ENCODE peak calls at places on chromosomes 7 and 10, in ten cellular contexts. One of them, this sample, is unnamed.

GRCh38 chr7:19106308-19107141 is 10.9 kb downstream of the TWIST1 start:
- DNase-seq in gastrocnemius medialis: no peak
- DNase-seq in GM13977: no peak
- DNase-seq in endothelial cell: peak
- DNase-seq in activated CD8-positive, alpha-beta memory T cell treated with anti-CD3 and anti-CD28 coated beads for 4 hours: no peak
- DNase-seq in T-helper 9 cell: no peak
- DNase-seq in activated CD4-positive, alpha-beta T cell treated with anti-CD3 and anti-CD28 coated beads for 24 hours: no peak
- DNase-seq in GM12891: no peak
- DNase-seq in dorsolateral prefrontal cortex: no peak
- DNase-seq in T-helper 2 cell: no peak
- DNase-seq in this sample: peak

GRCh38 chr7:140197218-140197890 is 20.6 kb upstream of the KDM7A start:
- DNase-seq in T-helper 9 cell: no peak
- DNase-seq in T-helper 2 cell: no peak
- DNase-seq in activated CD8-positive, alpha-beta memory T cell treated with anti-CD3 and anti-CD28 coated beads for 4 hours: no peak
- DNase-seq in dorsolateral prefrontal cortex: no peak
- DNase-seq in GM13977: no peak
- DNase-seq in activated CD4-positive, alpha-beta T cell treated with anti-CD3 and anti-CD28 coated beads for 24 hours: no peak
- DNase-seq in gastrocnemius medialis: no peak
- DNase-seq in endothelial cell: no peak
- DNase-seq in GM12891: no peak
- DNase-seq in this sample: no peak

GRCh38 chr10:133245439-133246235 is 8.0 kb downstream of the VENTX start:
- DNase-seq in endothelial cell: no peak
- DNase-seq in activated CD8-positive, alpha-beta memory T cell treated with anti-CD3 and anti-CD28 coated beads for 4 hours: no peak
- DNase-seq in GM12891: no peak
- DNase-seq in T-helper 9 cell: no peak
- DNase-seq in T-helper 2 cell: no peak
- DNase-seq in activated CD4-positive, alpha-beta T cell treated with anti-CD3 and anti-CD28 coated beads for 24 hours: no peak
- DNase-seq in GM13977: no peak
- DNase-seq in gastrocnemius medialis: no peak
- DNase-seq in dorsolateral prefrontal cortex: no peak
- DNase-seq in this sample: peak

GRCh38 chr7:141686670-141687069 is 15.3 kb downstream of the DENND11 start:
- DNase-seq in endothelial cell: no peak
- DNase-seq in activated CD4-positive, alpha-beta T cell treated with anti-CD3 and anti-CD28 coated beads for 24 hours: no peak
- DNase-seq in T-helper 9 cell: no peak
- DNase-seq in T-helper 2 cell: no peak
- DNase-seq in GM12891: no peak
- DNase-seq in gastrocnemius medialis: no peak
- DNase-seq in activated CD8-positive, alpha-beta memory T cell treated with anti-CD3 and anti-CD28 coated beads for 4 hours: no peak
- DNase-seq in GM13977: no peak
- DNase-seq in dorsolateral prefrontal cortex: no peak
- DNase-seq in this sample: no peak

GRCh38 chr10:33330543-33331019 is 3.9 kb downstream of the NRP1 start:
- DNase-seq in GM12891: peak
- DNase-seq in endothelial cell: peak
- DNase-seq in gastrocnemius medialis: peak
- DNase-seq in T-helper 2 cell: peak
- DNase-seq in dorsolateral prefrontal cortex: peak
- DNase-seq in GM13977: peak
- DNase-seq in T-helper 9 cell: peak
- DNase-seq in activated CD8-positive, alpha-beta memory T cell treated with anti-CD3 and anti-CD28 coated beads for 4 hours: peak
- DNase-seq in activated CD4-positive, alpha-beta T cell treated with anti-CD3 and anti-CD28 coated beads for 24 hours: peak
- DNase-seq in this sample: peak

GRCh38 chr10:110354322-110354766 is 49.6 kb upstream of the SMNDC1 start:
- DNase-seq in activated CD4-positive, alpha-beta T cell treated with anti-CD3 and anti-CD28 coated beads for 24 hours: peak
- DNase-seq in GM12891: no peak
- DNase-seq in T-helper 9 cell: peak
- DNase-seq in activated CD8-positive, alpha-beta memory T cell treated with anti-CD3 and anti-CD28 coated beads for 4 hours: peak
- DNase-seq in GM13977: peak
- DNase-seq in dorsolateral prefrontal cortex: peak
- DNase-seq in T-helper 2 cell: peak
- DNase-seq in gastrocnemius medialis: peak
- DNase-seq in endothelial cell: peak
- DNase-seq in this sample: peak

GRCh38 chr10:23200997-23201652 is 9.0 kb downstream of the PTF1A start:
- DNase-seq in GM13977: no peak
- DNase-seq in GM12891: no peak
- DNase-seq in activated CD4-positive, alpha-beta T cell treated with anti-CD3 and anti-CD28 coated beads for 24 hours: no peak
- DNase-seq in activated CD8-positive, alpha-beta memory T cell treated with anti-CD3 and anti-CD28 coated beads for 4 hours: no peak
- DNase-seq in gastrocnemius medialis: no peak
- DNase-seq in T-helper 9 cell: no peak
- DNase-seq in endothelial cell: no peak
- DNase-seq in T-helper 2 cell: no peak
- DNase-seq in dorsolateral prefrontal cortex: no peak
- DNase-seq in this sample: no peak

GRCh38 chr7:137703291-137704010 is 143.3 kb downstream of the DGKI start:
- DNase-seq in GM13977: no peak
- DNase-seq in activated CD4-positive, alpha-beta T cell treated with anti-CD3 and anti-CD28 coated beads for 24 hours: no peak
- DNase-seq in activated CD8-positive, alpha-beta memory T cell treated with anti-CD3 and anti-CD28 coated beads for 4 hours: no peak
- DNase-seq in endothelial cell: no peak
- DNase-seq in gastrocnemius medialis: no peak
- DNase-seq in GM12891: no peak
- DNase-seq in T-helper 2 cell: no peak
- DNase-seq in dorsolateral prefrontal cortex: no peak
- DNase-seq in T-helper 9 cell: no peak
- DNase-seq in this sample: no peak

GRCh38 chr10:44051091-44051490 is 333.8 kb downstream of the CXCL12 start:
- DNase-seq in T-helper 2 cell: no peak
- DNase-seq in GM13977: no peak
- DNase-seq in gastrocnemius medialis: no peak
- DNase-seq in GM12891: no peak
- DNase-seq in dorsolateral prefrontal cortex: no peak
- DNase-seq in T-helper 9 cell: no peak
- DNase-seq in activated CD4-positive, alpha-beta T cell treated with anti-CD3 and anti-CD28 coated beads for 24 hours: no peak
- DNase-seq in endothelial cell: no peak
- DNase-seq in activated CD8-positive, alpha-beta memory T cell treated with anti-CD3 and anti-CD28 coated beads for 4 hours: no peak
- DNase-seq in this sample: no peak

GRCh38 chr7:116075351-116076145 is 45.0 kb upstream of the TFEC start:
- DNase-seq in gastrocnemius medialis: no peak
- DNase-seq in T-helper 9 cell: no peak
- DNase-seq in activated CD8-positive, alpha-beta memory T cell treated with anti-CD3 and anti-CD28 coated beads for 4 hours: no peak
- DNase-seq in activated CD4-positive, alpha-beta T cell treated with anti-CD3 and anti-CD28 coated beads for 24 hours: no peak
- DNase-seq in dorsolateral prefrontal cortex: no peak
- DNase-seq in T-helper 2 cell: no peak
- DNase-seq in GM13977: no peak
- DNase-seq in endothelial cell: no peak
- DNase-seq in GM12891: no peak
- DNase-seq in this sample: peak

GRCh38 chr10:69965086-69965485 is 87.6 kb upstream of the MACROH2A2 start:
- DNase-seq in GM13977: no peak
- DNase-seq in activated CD4-positive, alpha-beta T cell treated with anti-CD3 and anti-CD28 coated beads for 24 hours: no peak
- DNase-seq in T-helper 2 cell: no peak
- DNase-seq in gastrocnemius medialis: no peak
- DNase-seq in T-helper 9 cell: no peak
- DNase-seq in dorsolateral prefrontal cortex: peak
- DNase-seq in GM12891: no peak
- DNase-seq in activated CD8-positive, alpha-beta memory T cell treated with anti-CD3 and anti-CD28 coated beads for 4 hours: no peak
- DNase-seq in endothelial cell: no peak
- DNase-seq in this sample: peak

GRCh38 chr7:20220824-20221547 is 3.8 kb upstream of the MACC1 start:
- DNase-seq in dorsolateral prefrontal cortex: no peak
- DNase-seq in activated CD8-positive, alpha-beta memory T cell treated with anti-CD3 and anti-CD28 coated beads for 4 hours: no peak
- DNase-seq in gastrocnemius medialis: no peak
- DNase-seq in endothelial cell: no peak
- DNase-seq in GM13977: no peak
- DNase-seq in activated CD4-positive, alpha-beta T cell treated with anti-CD3 and anti-CD28 coated beads for 24 hours: no peak
- DNase-seq in T-helper 9 cell: no peak
- DNase-seq in T-helper 2 cell: no peak
- DNase-seq in GM12891: no peak
- DNase-seq in this sample: no peak

GRCh38 chr7:81769891-81770818 is at the start of gene HGF:
- DNase-seq in gastrocnemius medialis: peak
- DNase-seq in dorsolateral prefrontal cortex: no peak
- DNase-seq in GM12891: no peak
- DNase-seq in activated CD4-positive, alpha-beta T cell treated with anti-CD3 and anti-CD28 coated beads for 24 hours: no peak
- DNase-seq in activated CD8-positive, alpha-beta memory T cell treated with anti-CD3 and anti-CD28 coated beads for 4 hours: no peak
- DNase-seq in endothelial cell: no peak
- DNase-seq in GM13977: no peak
- DNase-seq in T-helper 9 cell: no peak
- DNase-seq in T-helper 2 cell: no peak
- DNase-seq in this sample: no peak

GRCh38 chr7:130990178-130990832 is 256.3 kb upstream of the KLF14 start:
- DNase-seq in activated CD4-positive, alpha-beta T cell treated with anti-CD3 and anti-CD28 coated beads for 24 hours: no peak
- DNase-seq in GM12891: no peak
- DNase-seq in T-helper 9 cell: no peak
- DNase-seq in GM13977: no peak
- DNase-seq in activated CD8-positive, alpha-beta memory T cell treated with anti-CD3 and anti-CD28 coated beads for 4 hours: no peak
- DNase-seq in dorsolateral prefrontal cortex: no peak
- DNase-seq in gastrocnemius medialis: no peak
- DNase-seq in endothelial cell: no peak
- DNase-seq in T-helper 2 cell: no peak
- DNase-seq in this sample: no peak

GRCh38 chr7:95781967-95782586 is 9.7 kb downstream of the DYNC1I1 start:
- DNase-seq in activated CD8-positive, alpha-beta memory T cell treated with anti-CD3 and anti-CD28 coated beads for 4 hours: no peak
- DNase-seq in GM12891: no peak
- DNase-seq in activated CD4-positive, alpha-beta T cell treated with anti-CD3 and anti-CD28 coated beads for 24 hours: no peak
- DNase-seq in dorsolateral prefrontal cortex: no peak
- DNase-seq in gastrocnemius medialis: no peak
- DNase-seq in T-helper 2 cell: no peak
- DNase-seq in T-helper 9 cell: no peak
- DNase-seq in endothelial cell: no peak
- DNase-seq in GM13977: no peak
- DNase-seq in this sample: no peak

GRCh38 chr10:63414481-63415260 is 51.1 kb downstream of the JMJD1C start:
- DNase-seq in gastrocnemius medialis: no peak
- DNase-seq in dorsolateral prefrontal cortex: no peak
- DNase-seq in activated CD8-positive, alpha-beta memory T cell treated with anti-CD3 and anti-CD28 coated beads for 4 hours: no peak
- DNase-seq in T-helper 9 cell: no peak
- DNase-seq in GM12891: no peak
- DNase-seq in activated CD4-positive, alpha-beta T cell treated with anti-CD3 and anti-CD28 coated beads for 24 hours: no peak
- DNase-seq in GM13977: no peak
- DNase-seq in T-helper 2 cell: no peak
- DNase-seq in endothelial cell: no peak
- DNase-seq in this sample: no peak

GRCh38 chr7:7710469-7710868 is 7.9 kb downstream of the RPA3 start:
- DNase-seq in activated CD4-positive, alpha-beta T cell treated with anti-CD3 and anti-CD28 coated beads for 24 hours: no peak
- DNase-seq in activated CD8-positive, alpha-beta memory T cell treated with anti-CD3 and anti-CD28 coated beads for 4 hours: no peak
- DNase-seq in T-helper 2 cell: no peak
- DNase-seq in gastrocnemius medialis: no peak
- DNase-seq in GM12891: no peak
- DNase-seq in endothelial cell: no peak
- DNase-seq in dorsolateral prefrontal cortex: no peak
- DNase-seq in GM13977: no peak
- DNase-seq in T-helper 9 cell: no peak
- DNase-seq in this sample: no peak

GRCh38 chr7:96952974-96953391 is 52.4 kb upstream of the DLX6 start:
- DNase-seq in GM12891: no peak
- DNase-seq in activated CD4-positive, alpha-beta T cell treated with anti-CD3 and anti-CD28 coated beads for 24 hours: no peak
- DNase-seq in T-helper 2 cell: no peak
- DNase-seq in dorsolateral prefrontal cortex: no peak
- DNase-seq in gastrocnemius medialis: no peak
- DNase-seq in endothelial cell: no peak
- DNase-seq in activated CD8-positive, alpha-beta memory T cell treated with anti-CD3 and anti-CD28 coated beads for 4 hours: no peak
- DNase-seq in T-helper 9 cell: no peak
- DNase-seq in GM13977: no peak
- DNase-seq in this sample: no peak

GRCh38 chr7:12888727-12889126 is 201.3 kb downstream of the ARL4A start:
- DNase-seq in T-helper 2 cell: no peak
- DNase-seq in GM12891: no peak
- DNase-seq in activated CD4-positive, alpha-beta T cell treated with anti-CD3 and anti-CD28 coated beads for 24 hours: no peak
- DNase-seq in T-helper 9 cell: no peak
- DNase-seq in endothelial cell: no peak
- DNase-seq in activated CD8-positive, alpha-beta memory T cell treated with anti-CD3 and anti-CD28 coated beads for 4 hours: no peak
- DNase-seq in dorsolateral prefrontal cortex: no peak
- DNase-seq in gastrocnemius medialis: no peak
- DNase-seq in GM13977: no peak
- DNase-seq in this sample: no peak

GRCh38 chr7:30142710-30143109 is 7.9 kb downstream of the MTURN start:
- DNase-seq in GM13977: no peak
- DNase-seq in activated CD4-positive, alpha-beta T cell treated with anti-CD3 and anti-CD28 coated beads for 24 hours: no peak
- DNase-seq in endothelial cell: no peak
- DNase-seq in T-helper 2 cell: no peak
- DNase-seq in T-helper 9 cell: no peak
- DNase-seq in activated CD8-positive, alpha-beta memory T cell treated with anti-CD3 and anti-CD28 coated beads for 4 hours: no peak
- DNase-seq in GM12891: no peak
- DNase-seq in gastrocnemius medialis: peak
- DNase-seq in dorsolateral prefrontal cortex: no peak
- DNase-seq in this sample: no peak

GRCh38 chr7:93036807-93037206 is 81.0 kb downstream of the SAMD9 start:
- DNase-seq in gastrocnemius medialis: no peak
- DNase-seq in T-helper 9 cell: no peak
- DNase-seq in activated CD4-positive, alpha-beta T cell treated with anti-CD3 and anti-CD28 coated beads for 24 hours: peak
- DNase-seq in dorsolateral prefrontal cortex: no peak
- DNase-seq in T-helper 2 cell: no peak
- DNase-seq in endothelial cell: no peak
- DNase-seq in GM12891: peak
- DNase-seq in activated CD8-positive, alpha-beta memory T cell treated with anti-CD3 and anti-CD28 coated beads for 4 hours: no peak
- DNase-seq in GM13977: peak
- DNase-seq in this sample: no peak

GRCh38 chr10:97119058-97119832 is 66.5 kb downstream of the SLIT1 start:
- DNase-seq in activated CD4-positive, alpha-beta T cell treated with anti-CD3 and anti-CD28 coated beads for 24 hours: no peak
- DNase-seq in GM12891: no peak
- DNase-seq in dorsolateral prefrontal cortex: no peak
- DNase-seq in gastrocnemius medialis: no peak
- DNase-seq in endothelial cell: no peak
- DNase-seq in GM13977: no peak
- DNase-seq in T-helper 2 cell: no peak
- DNase-seq in T-helper 9 cell: no peak
- DNase-seq in activated CD8-positive, alpha-beta memory T cell treated with anti-CD3 and anti-CD28 coated beads for 4 hours: no peak
- DNase-seq in this sample: no peak

GRCh38 chr7:152989889-152990380 is 230.4 kb downstream of the ACTR3B start:
- DNase-seq in dorsolateral prefrontal cortex: no peak
- DNase-seq in gastrocnemius medialis: no peak
- DNase-seq in activated CD8-positive, alpha-beta memory T cell treated with anti-CD3 and anti-CD28 coated beads for 4 hours: no peak
- DNase-seq in endothelial cell: peak
- DNase-seq in GM13977: no peak
- DNase-seq in T-helper 9 cell: no peak
- DNase-seq in activated CD4-positive, alpha-beta T cell treated with anti-CD3 and anti-CD28 coated beads for 24 hours: no peak
- DNase-seq in GM12891: no peak
- DNase-seq in T-helper 2 cell: no peak
- DNase-seq in this sample: peak

GRCh38 chr7:102451371-102452054 is 13.2 kb downstream of the ALKBH4 start:
- DNase-seq in dorsolateral prefrontal cortex: no peak
- DNase-seq in activated CD8-positive, alpha-beta memory T cell treated with anti-CD3 and anti-CD28 coated beads for 4 hours: no peak
- DNase-seq in GM13977: peak
- DNase-seq in activated CD4-positive, alpha-beta T cell treated with anti-CD3 and anti-CD28 coated beads for 24 hours: no peak
- DNase-seq in T-helper 2 cell: no peak
- DNase-seq in GM12891: no peak
- DNase-seq in gastrocnemius medialis: no peak
- DNase-seq in T-helper 9 cell: no peak
- DNase-seq in endothelial cell: no peak
- DNase-seq in this sample: peak

GRCh38 chr10:74924251-74924954 is 98.0 kb downstream of the KAT6B start:
- DNase-seq in dorsolateral prefrontal cortex: no peak
- DNase-seq in GM12891: no peak
- DNase-seq in GM13977: no peak
- DNase-seq in endothelial cell: no peak
- DNase-seq in gastrocnemius medialis: no peak
- DNase-seq in activated CD4-positive, alpha-beta T cell treated with anti-CD3 and anti-CD28 coated beads for 24 hours: no peak
- DNase-seq in T-helper 9 cell: no peak
- DNase-seq in activated CD8-positive, alpha-beta memory T cell treated with anti-CD3 and anti-CD28 coated beads for 4 hours: no peak
- DNase-seq in T-helper 2 cell: no peak
- DNase-seq in this sample: no peak

GRCh38 chr10:128867119-128867518 is 599.9 kb upstream of the MGMT start:
- DNase-seq in dorsolateral prefrontal cortex: no peak
- DNase-seq in gastrocnemius medialis: no peak
- DNase-seq in endothelial cell: no peak
- DNase-seq in activated CD8-positive, alpha-beta memory T cell treated with anti-CD3 and anti-CD28 coated beads for 4 hours: no peak
- DNase-seq in GM13977: no peak
- DNase-seq in T-helper 9 cell: no peak
- DNase-seq in activated CD4-positive, alpha-beta T cell treated with anti-CD3 and anti-CD28 coated beads for 24 hours: no peak
- DNase-seq in T-helper 2 cell: no peak
- DNase-seq in GM12891: no peak
- DNase-seq in this sample: no peak

GRCh38 chr10:94850766-94851165 is 87.7 kb upstream of the CYP2C9 start:
- DNase-seq in dorsolateral prefrontal cortex: no peak
- DNase-seq in endothelial cell: no peak
- DNase-seq in T-helper 9 cell: no peak
- DNase-seq in T-helper 2 cell: no peak
- DNase-seq in GM13977: no peak
- DNase-seq in GM12891: no peak
- DNase-seq in activated CD8-positive, alpha-beta memory T cell treated with anti-CD3 and anti-CD28 coated beads for 4 hours: no peak
- DNase-seq in activated CD4-positive, alpha-beta T cell treated with anti-CD3 and anti-CD28 coated beads for 24 hours: no peak
- DNase-seq in gastrocnemius medialis: no peak
- DNase-seq in this sample: no peak

This sample was measured in WERI-Rb-1.